ENCODE peak calls at places on chromosomes 11 and 22, in five cellular contexts. A is psoas muscle; C is A673; E is upper lobe of right lung; N is CD8-positive, alpha-beta T cell. O is an unnamed sample.
A peak's percentile ranks its signal among the peaks of the same experiment; 100 is the strongest.

GRCh38 chr11:125886997-125887372 is 483 bp upstream of the HYLS1 start:
- DNase-seq in N (peak; percentile 36), E (peak; percentile 76), C (peak; percentile 12), A (peak; percentile 72), O (no peak)

GRCh38 chr11:65504671-65505433 is 6.0 kb downstream of the MALAT1 start:
- DNase-seq in C (no peak), A (no peak), N (no peak), E (no peak), O (no peak)

GRCh38 chr11:88086297-88086696 is 88.9 kb downstream of the RAB38 start:
- DNase-seq in C (no peak), E (no peak), A (no peak), N (no peak), O (no peak)

GRCh38 chr11:4072668-4073285 is 21.8 kb upstream of the RRM1 start:
- DNase-seq in N (peak; percentile 56), C (peak; percentile 79), E (no peak), A (no peak), O (peak; percentile 52)

GRCh38 chr11:3044004-3044403 is 13.2 kb downstream of the CARS1 start:
- DNase-seq in C (no peak), A (peak; percentile 78), N (no peak), E (no peak), O (no peak)

GRCh38 chr22:42754658-42755057 is 34.0 kb upstream of the A4GALT start:
- DNase-seq in N (no peak), A (no peak), E (no peak), C (no peak), O (no peak)

GRCh38 chr22:22737590-22737989 is 93.2 kb downstream of the GGTLC2 start:
- DNase-seq in N (no peak), A (no peak), E (no peak), C (no peak), O (no peak)

GRCh38 chr11:91163619-91164451 is 941.0 kb upstream of the CHORDC1 start:
- DNase-seq in A (no peak), E (no peak), N (no peak), C (peak; percentile 83), O (no peak)

GRCh38 chr22:37456351-37456750 is 29.1 kb upstream of the ELFN2 start:
- DNase-seq in E (no peak), C (no peak), N (no peak), A (no peak), O (no peak)

GRCh38 chr22:39122772-39123470 is 25.9 kb downstream of the APOBEC3H start:
- DNase-seq in A (no peak), C (no peak), N (no peak), E (no peak), O (no peak)

DNA sequence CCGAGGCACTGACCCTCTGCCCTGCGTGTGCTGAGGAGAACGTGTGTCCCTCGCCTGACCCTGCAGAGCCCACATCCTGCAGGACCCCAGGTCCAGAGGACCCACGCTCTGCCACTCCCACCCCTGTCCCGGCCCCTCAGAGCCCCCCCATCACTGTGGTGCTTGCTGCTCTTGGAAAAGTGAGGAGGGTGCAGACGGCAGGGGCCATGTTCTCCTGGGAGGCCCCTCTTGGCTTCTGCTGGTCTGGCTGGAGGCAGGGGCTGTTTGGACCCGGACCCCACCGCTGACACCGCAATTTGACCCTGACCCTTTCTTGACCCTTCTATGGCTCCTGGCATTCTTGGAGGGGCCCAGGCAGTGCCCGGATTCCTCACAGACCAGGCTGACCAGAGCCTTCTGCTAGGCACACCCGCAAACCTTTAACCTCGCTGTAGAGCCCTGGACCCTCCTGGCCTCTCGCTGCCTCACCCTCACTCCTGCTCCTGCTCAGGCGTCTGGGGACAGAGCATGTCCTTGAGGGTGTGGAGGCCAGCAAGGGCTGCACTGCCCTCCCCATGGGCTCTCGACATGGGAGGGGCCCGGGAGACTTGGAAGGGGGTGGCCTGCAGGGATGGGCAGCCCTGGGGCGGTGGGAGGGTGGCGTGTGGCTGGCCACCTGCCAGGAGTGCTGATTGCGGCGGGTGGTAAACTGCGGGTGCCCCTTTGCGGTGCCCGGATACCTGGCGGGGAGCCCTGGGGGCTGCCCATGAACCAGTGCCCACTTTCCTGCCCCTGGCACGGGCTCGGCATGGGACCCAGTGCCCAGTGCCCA is 37.0 kb upstream of the MUC5AC start:
- DNase-seq in N (no peak), A (peak; percentile 30), C (no peak), E (no peak), O (no peak)
- H3K27me3 ChIP-seq in N (no peaks in the 10 kb centered on the region), A (no peaks in the 10 kb centered on the region), C (peaks cover 14% of the 10 kb centered on the region), E (peaks cover 19% of the 10 kb centered on the region), O (peaks cover 18% of the 10 kb centered on the region)

GRCh38 chr22:45548991-45549736 is 46.5 kb downstream of the FBLN1 start:
- DNase-seq in C (peak; percentile 27), A (peak; percentile 68), N (no peak), E (no peak), O (peak; percentile 91)
- TF ChIP-seq CTCF in C (peak; percentile 52), A (peak; percentile 7), N (no peak), E (peak; percentile 24), O (peak; percentile 78)

GRCh38 chr11:85310479-85310878 is 316.7 kb downstream of the DLG2 start:
- DNase-seq in A (no peak), C (no peak), N (no peak), E (no peak), O (no peak)
- H3K4me3 ChIP-seq in A (no peak overlapping the region), C (no peak overlapping the region), N (no peak overlapping the region), E (no peak overlapping the region), O (no peak overlapping the region)

DNA sequence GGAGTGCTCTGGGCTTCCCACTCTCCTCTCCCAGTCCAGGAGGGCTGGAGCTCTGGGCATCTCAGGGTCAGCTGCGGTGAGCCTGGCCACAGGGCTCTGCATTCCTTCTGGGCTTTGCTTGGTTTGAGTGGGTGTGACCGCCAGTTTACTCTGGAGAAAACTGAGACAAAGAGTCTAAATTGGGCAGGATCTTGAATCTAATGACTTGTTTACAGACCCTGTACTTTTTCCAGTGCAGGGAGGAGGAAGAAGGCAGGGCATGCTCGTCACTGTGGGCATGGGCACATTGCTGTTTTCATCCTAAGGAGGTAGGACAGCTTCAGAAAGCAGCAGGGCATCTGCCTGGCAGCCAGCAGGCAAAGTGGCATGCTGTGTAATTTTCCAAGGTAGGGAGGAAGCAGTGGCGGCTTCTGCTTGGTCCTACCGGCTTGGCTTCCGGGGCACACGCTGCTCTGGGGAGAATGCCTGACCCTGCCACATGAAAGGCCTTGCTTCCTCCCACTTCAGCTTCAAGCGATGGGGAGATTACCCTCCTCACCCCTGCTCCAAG is 22.9 kb downstream of the FLI1 start:
- DNase-seq in A (no peak), N (peak; percentile 55), E (no peak), C (no peak), O (no peak)
- H3K27me3 ChIP-seq in A (no peaks in the 10 kb centered on the region), N (no peaks in the 10 kb centered on the region), E (no peaks in the 10 kb centered on the region), C (peaks cover 24% of the 10 kb centered on the region), O (peaks cover 3% of the 10 kb centered on the region)

GRCh38 chr22:29202231-29203192 is 3.2 kb upstream of the EMID1 start:
- DNase-seq in C (peak; percentile 61), N (peak; percentile 47), E (no peak), A (peak; percentile 76), O (no peak)
- TF ChIP-seq CTCF in C (peak; percentile 58), N (no peak), E (peak; percentile 39), A (peak; percentile 27), O (peak; percentile 42)

O was measured in AG04450.